ENCODE peak calls at places on chromosomes 2 and 18, in nine cellular contexts. T is mammary epithelial cell; N is CD4-positive, CD25-positive, alpha-beta regulatory T cell; V is Karpas-422; Z is T-helper 17 cell; U is lung; F is CD8-positive, alpha-beta memory T cell; G is heart right ventricle; W is body of pancreas. S is an unnamed sample. For H3K9me3, the result is how much of the 10 kb centered on the place peaks cover.

GRCh38 chr2:39584283-39584972 is 81.3 kb upstream of the TMEM178A start:
- DNase-seq in T (peak), N (no peak), V (no peak), Z (no peak), U (no peak), F (no peak), G (no peak), W (no peak), S (no peak)

GRCh38 chr2:120480903-120481445 is 135.0 kb downstream of the INHBB start:
- DNase-seq in T (no peak), N (no peak), V (no peak), Z (no peak), U (no peak), F (no peak), G (no peak), W (no peak), S (no peak)

GRCh38 chr2:3608373-3609278 is 13.7 kb downstream of the COLEC11 start:
- DNase-seq in T (no peak), N (no peak), V (no peak), Z (no peak), U (no peak), F (no peak), G (no peak), W (no peak), S (no peak)

GRCh38 chr2:47516496-47517104 is 113.6 kb downstream of the MSH2 start:
- DNase-seq in T (no peak), N (no peak), V (no peak), Z (no peak), U (no peak), F (no peak), G (no peak), W (no peak), S (no peak)

GRCh38 chr2:72993147-72993546 is 75.8 kb downstream of the EMX1 start:
- DNase-seq in T (no peak), N (peak), V (peak), Z (no peak), U (no peak), F (peak), G (no peak), W (peak), S (no peak)

GRCh38 chr2:189164732-189165131 is 14.8 kb downstream of the COL5A2 start:
- DNase-seq in T (peak), N (no peak), V (no peak), Z (no peak), U (no peak), F (no peak), G (no peak), W (no peak), S (no peak)

GRCh38 chr2:172978053-172978383 is 97.6 kb upstream of the MAP3K20 start:
- DNase-seq in T (no peak), N (no peak), V (no peak), Z (no peak), U (no peak), F (no peak), G (no peak), W (no peak), S (no peak)

GRCh38 chr2:183347969-183348368 is 223.7 kb downstream of the NUP35 start:
- DNase-seq in T (no peak), N (no peak), V (no peak), Z (no peak), U (no peak), F (no peak), G (no peak), W (no peak), S (no peak)

GRCh38 chr18:70333757-70334156 is 44.9 kb downstream of the SOCS6 start:
- DNase-seq in T (peak), N (no peak), V (no peak), Z (no peak), U (peak), F (no peak), G (no peak), W (no peak), S (no peak)

GRCh38 chr2:71925268-71926097 is 222.2 kb downstream of the CYP26B1 start:
- DNase-seq in T (peak), N (no peak), V (no peak), Z (no peak), U (peak), F (no peak), G (no peak), W (no peak), S (no peak)

GRCh38 chr2:200308001-200308400 is 1.5 kb downstream of the SPATS2L start:
- DNase-seq in T (peak), N (no peak), V (no peak), Z (no peak), U (no peak), F (no peak), G (no peak), W (no peak), S (no peak)

GRCh38 chr2:138373993-138374408 is 127.6 kb upstream of the SPOPL start:
- DNase-seq in T (peak), N (no peak), V (peak), Z (no peak), U (no peak), F (no peak), G (no peak), W (peak), S (no peak)

GRCh38 chr2:231611273-231612198 is 18.9 kb downstream of the TEX44 start:
- DNase-seq in T (peak), N (no peak), V (peak), Z (no peak), U (no peak), F (no peak), G (no peak), W (peak), S (no peak)

GRCh38 chr18:70228546-70228945 is 23.1 kb upstream of the RTTN start:
- DNase-seq in T (peak), N (no peak), V (peak), Z (no peak), U (no peak), F (no peak), G (no peak), W (no peak), S (no peak)

GRCh38 chr2:12251121-12251520 is 465.6 kb upstream of the TRIB2 start:
- DNase-seq in T (no peak), N (no peak), V (no peak), Z (no peak), U (no peak), F (no peak), G (no peak), W (no peak), S (no peak)

GRCh38 chr2:127176371-127177311 is 43.5 kb downstream of the CYP27C1 start:
- DNase-seq in T (peak), N (no peak), V (no peak), Z (no peak), U (no peak), F (no peak), G (peak), W (peak), S (no peak)

GRCh38 chr2:218406949-218407703 is 7.5 kb downstream of the CTDSP1 start:
- DNase-seq in T (peak), N (peak), V (peak), Z (peak), U (peak), F (peak), G (peak), W (peak), S (no peak)

GRCh38 chr18:79855147-79855910 is 57.6 kb downstream of the KCNG2 start:
- DNase-seq in T (no peak), N (no peak), V (peak), Z (no peak), U (no peak), F (no peak), G (no peak), W (no peak), S (no peak)

GRCh38 chr2:179275280-179276013 is 10.8 kb upstream of the SESTD1 start:
- DNase-seq in T (no peak), N (no peak), V (no peak), Z (no peak), U (no peak), F (no peak), G (no peak), W (no peak), S (no peak)

GRCh38 chr18:37501136-37501535 is 64.5 kb downstream of the CELF4 start:
- DNase-seq in T (peak), N (no peak), V (no peak), Z (no peak), U (no peak), F (no peak), G (no peak), W (no peak), S (no peak)

GRCh38 chr2:85753525-85754312 is at the start of gene ATOH8:
- DNase-seq in T (peak), N (no peak), V (no peak), Z (no peak), U (peak), F (no peak), G (peak), W (peak), S (no peak)

GRCh38 chr2:39455826-39456225 is 18.7 kb upstream of the MAP4K3 start:
- DNase-seq in T (no peak), N (no peak), V (no peak), Z (no peak), U (no peak), F (no peak), G (no peak), W (no peak), S (no peak)

GRCh38 chr2:101887328-101887727 is 104.4 kb upstream of the IL1R2 start:
- DNase-seq in T (no peak), N (no peak), V (no peak), Z (no peak), U (no peak), F (no peak), G (no peak), W (no peak), S (no peak)

GRCh38 chr2:80209458-80209857 is 95.1 kb downstream of the LRRTM1 start:
- DNase-seq in T (no peak), N (no peak), V (no peak), Z (no peak), U (no peak), F (no peak), G (no peak), W (no peak), S (no peak)

GRCh38 chr2:167832840-167833239 is 414.6 kb downstream of the STK39 start:
- DNase-seq in T (no peak), N (no peak), V (no peak), Z (no peak), U (no peak), F (no peak), G (no peak), W (no peak), S (no peak)

GRCh38 chr2:88209526-88210131 is 39.5 kb downstream of the THNSL2 start:
- DNase-seq in T (no peak), N (no peak), V (no peak), Z (no peak), U (no peak), F (no peak), G (no peak), W (no peak), S (no peak)

GRCh38 chr2:117763806-117764205 is 50.7 kb upstream of the DDX18 start:
- DNase-seq in T (no peak), N (no peak), V (no peak), Z (no peak), U (no peak), F (no peak), G (no peak), W (peak), S (no peak)

GRCh38 chr2:121202541-121203310 is 82.3 kb downstream of the TFCP2L1 start:
- DNase-seq in T (no peak), N (no peak), V (no peak), Z (no peak), U (no peak), F (no peak), G (no peak), W (no peak), S (no peak)

GRCh38 chr2:174035981-174036742 is 71.0 kb upstream of the SP3 start:
- DNase-seq in T (peak), N (no peak), V (no peak), Z (no peak), U (no peak), F (no peak), G (peak), W (peak), S (no peak)

GRCh38 chr2:225737556-225737955 is 338.0 kb downstream of the NYAP2 start:
- DNase-seq in T (peak), N (no peak), V (no peak), Z (no peak), U (no peak), F (no peak), G (no peak), W (no peak), S (no peak)

GRCh38 chr2:110735366-110735765 is 3.0 kb downstream of the ACOXL start:
- DNase-seq in T (no peak), N (no peak), V (no peak), Z (no peak), U (peak), F (no peak), G (no peak), W (no peak), S (no peak)

GRCh38 chr2:98460573-98461560 is 16.2 kb downstream of the INPP4A start:
- DNase-seq in T (no peak), N (peak), V (peak), Z (peak), U (no peak), F (peak), G (peak), W (no peak), S (no peak)

GRCh38 chr2:112779598-112779997 is 4.7 kb downstream of the IL1A start:
- DNase-seq in T (no peak), N (no peak), V (no peak), Z (no peak), U (no peak), F (no peak), G (no peak), W (no peak), S (no peak)

GRCh38 chr18:30175061-30175574 is 867.4 kb downstream of the DSC3 start:
- DNase-seq in T (no peak), N (no peak), V (no peak), Z (no peak), U (no peak), F (no peak), G (peak), W (no peak), S (no peak)

GRCh38 chr18:57744211-57744694 is 58.9 kb downstream of the ATP8B1 start:
- DNase-seq in T (no peak), N (no peak), V (no peak), Z (no peak), U (no peak), F (no peak), G (no peak), W (no peak), S (no peak)

GRCh38 chr18:56162871-56163270 is 475.5 kb downstream of the TXNL1 start:
- DNase-seq in T (no peak), N (no peak), V (no peak), Z (no peak), U (no peak), F (no peak), G (no peak), W (peak), S (no peak)

GRCh38 chr2:168336786-168337388 is 89.5 kb upstream of the STK39 start:
- DNase-seq in T (peak), N (peak), V (peak), Z (peak), U (peak), F (peak), G (peak), W (peak), S (no peak)

GRCh38 chr2:203077458-203077857 is 62.8 kb downstream of the NBEAL1 start:
- DNase-seq in T (no peak), N (no peak), V (no peak), Z (no peak), U (no peak), F (no peak), G (no peak), W (no peak), S (no peak)

GRCh38 chr2:42840760-42841159 is 48.4 kb upstream of the HAAO start:
- DNase-seq in T (no peak), N (no peak), V (no peak), Z (no peak), U (no peak), F (no peak), G (no peak), W (no peak), S (no peak)

GRCh38 chr2:21042958-21043743 is 722 bp downstream of the APOB start:
- DNase-seq in T (peak), N (peak), V (peak), Z (peak), U (peak), F (peak), G (peak), W (peak), S (no peak)

GRCh38 chr18:36012891-36013290 is 40.4 kb downstream of the RMP24 start:
- DNase-seq in T (no peak), N (no peak), V (no peak), Z (no peak), U (no peak), F (no peak), G (no peak), W (no peak), S (no peak)

GRCh38 chr18:36006997-36007396 is 34.5 kb downstream of the RMP24 start:
- DNase-seq in T (no peak), N (no peak), V (no peak), Z (no peak), U (no peak), F (no peak), G (no peak), W (no peak), S (no peak)

GRCh38 chr18:36009214-36009613 is 36.7 kb downstream of the RMP24 start:
- DNase-seq in T (no peak), N (no peak), V (no peak), Z (no peak), U (no peak), F (no peak), G (no peak), W (no peak), S (no peak)
- H3K9me3 ChIP-seq in T (under half), N (under half), V (under half), Z (under half), U (under half), F (under half), G (under half), W (under half), S (under half)

GRCh38 chr2:196961889-196962288 is 35.4 kb upstream of the PGAP1 start:
- DNase-seq in T (no peak), N (no peak), V (no peak), Z (no peak), U (no peak), F (no peak), G (no peak), W (no peak), S (no peak)
- H3K9me3 ChIP-seq in T (under half), N (under half), V (under half), Z (under half), U (under half), F (under half), G (under half), W (under half), S (under half)

DNA sequence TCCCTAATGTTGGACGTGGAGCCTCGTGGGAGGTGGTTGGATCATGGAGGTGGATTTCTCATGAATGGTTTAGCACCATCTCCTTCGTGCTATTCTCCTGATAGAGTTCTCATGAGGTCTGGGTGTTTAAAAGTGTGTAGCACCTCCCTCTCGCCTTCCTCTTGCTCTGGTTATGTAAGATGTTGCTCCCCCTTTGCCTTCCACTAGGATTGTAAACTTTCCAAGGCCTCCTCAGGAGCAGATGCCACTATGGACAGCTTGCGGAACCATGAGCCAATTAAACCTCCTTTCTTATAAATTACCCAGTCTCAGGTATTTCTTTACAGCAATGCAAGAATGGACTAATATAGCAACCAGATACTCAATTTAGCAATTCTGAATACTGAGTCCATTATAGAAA is 82.4 kb upstream of the PELI1 start:
- DNase-seq in T (no peak), N (no peak), V (no peak), Z (no peak), U (no peak), F (no peak), G (no peak), W (no peak), S (no peak)
- H3K9me3 ChIP-seq in T (under half), N (under half), V (under half), Z (under half), U (under half), F (under half), G (under half), W (under half), S (under half)

GRCh38 chr2:95336408-95336807 is 39.3 kb downstream of the KCNIP3 start:
- DNase-seq in T (no peak), N (no peak), V (no peak), Z (no peak), U (no peak), F (no peak), G (no peak), W (no peak), S (no peak)
- H3K9me3 ChIP-seq in T (under half), N (under half), V (under half), Z (under half), U (under half), F (under half), G (under half), W (under half), S (under half)

DNA sequence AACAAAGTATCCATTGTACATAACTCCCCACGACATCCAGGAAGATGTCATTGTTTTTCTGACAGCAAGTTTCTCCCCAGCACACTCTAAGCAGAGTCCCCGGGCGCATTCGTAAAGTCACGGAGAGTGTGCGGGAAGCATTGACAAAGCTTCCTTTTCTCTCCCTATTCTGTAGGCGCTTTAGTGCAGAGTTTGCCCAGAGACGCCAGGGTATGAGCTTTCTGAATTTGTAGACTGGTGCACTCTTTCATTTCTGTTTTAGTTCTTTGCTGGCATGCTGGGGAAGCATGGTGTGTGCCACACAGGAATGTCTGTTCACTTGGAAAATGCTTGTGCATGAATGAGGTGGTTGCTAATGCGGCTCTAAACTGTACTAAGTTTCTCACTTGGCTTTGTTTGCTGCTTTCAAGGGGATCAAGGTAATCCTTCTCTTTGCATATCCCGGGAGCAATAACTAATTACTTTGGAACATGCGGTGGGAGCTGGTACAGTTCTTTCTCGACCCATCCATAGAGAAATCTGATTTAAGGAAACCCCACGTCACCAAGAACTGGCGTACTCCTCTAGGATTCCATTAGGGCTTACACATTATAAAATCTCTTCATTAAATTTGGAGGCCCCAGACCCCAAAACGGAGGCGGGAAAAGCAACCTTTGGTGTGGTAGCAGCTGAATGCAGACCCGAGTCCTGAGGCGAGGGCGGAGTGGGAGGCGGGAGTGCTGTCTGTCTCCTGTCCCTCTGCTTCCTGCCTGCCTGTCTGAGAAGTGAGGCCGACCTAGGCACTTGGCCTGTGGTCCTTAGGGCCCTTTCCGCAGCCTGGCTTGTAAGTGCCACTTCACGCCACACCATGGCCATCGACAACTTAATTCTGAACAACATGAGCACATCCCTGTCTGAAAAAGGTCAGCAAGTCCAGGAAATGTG is 102.4 kb downstream of the RTN4 start:
- DNase-seq in T (no peak), N (no peak), V (no peak), Z (no peak), U (no peak), F (no peak), G (no peak), W (no peak), S (no peak)
- H3K9me3 ChIP-seq in T (under half), N (under half), V (under half), Z (under half), U (under half), F (under half), G (under half), W (under half), S (under half)

GRCh38 chr18:10936211-10937053 is 212.9 kb downstream of the PIEZO2 start:
- DNase-seq in T (no peak), N (no peak), V (no peak), Z (no peak), U (no peak), F (no peak), G (no peak), W (no peak), S (no peak)
- H3K9me3 ChIP-seq in T (under half), N (under half), V (under half), Z (under half), U (under half), F (under half), G (under half), W (under half), S (under half)

DNA sequence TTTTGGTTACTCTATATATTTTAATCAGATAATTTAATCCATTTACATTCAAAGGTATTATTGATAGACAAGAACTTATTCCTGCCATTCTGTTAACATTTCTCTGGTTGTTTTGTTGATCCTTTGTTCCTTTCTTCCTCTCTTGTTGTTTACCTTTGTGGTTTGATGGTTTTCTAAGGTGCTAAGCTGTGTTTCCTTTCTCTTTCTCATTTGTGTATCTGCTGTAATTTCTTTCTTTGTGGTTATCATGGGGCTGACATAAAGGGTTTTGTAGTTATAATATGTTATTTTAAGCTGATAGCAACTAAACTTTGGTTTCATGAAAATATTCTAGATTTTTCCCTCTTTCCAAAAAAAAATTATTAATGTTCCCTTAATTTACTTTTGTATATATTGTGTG is 179.2 kb downstream of the NDUFA10 start:
- DNase-seq in T (no peak), N (no peak), V (no peak), Z (no peak), U (no peak), F (no peak), G (no peak), W (no peak), S (no peak)
- H3K9me3 ChIP-seq in T (under half), N (under half), V (under half), Z (under half), U (under half), F (under half), G (under half), W (under half), S (under half)

S was measured in esophagus squamous epithelium.